ENCODE peak calls at places on chromosomes 5 and 9, in five cellular contexts. D is stimulated activated effector memory CD8-positive, alpha-beta T cell treated with anti-CD3 and anti-CD28 coated beads, Interleukin-12 subunit alpha, Interleukin-12 subunit beta, amount 100 ng/mL, for 72 hours; K is GM23338; F is activated T-cell treated with anti-CD3 and anti-CD28 coated beads, Interleukin-2, amount 50 U/mL, for 1 hour; T is KG1. R is an unnamed sample.

GRCh38 chr9:85404911-85405580 is 336.7 kb downstream of the AGTPBP1 start:
- DNase-seq in D (no peak), K (no peak), F (no peak), T (no peak), R (no peak)

GRCh38 chr9:135886147-135886981 is 21.0 kb downstream of the CAMSAP1 start:
- DNase-seq in D (no peak), K (no peak), F (no peak), T (no peak), R (no peak)

GRCh38 chr5:108515706-108516105 is 133.8 kb upstream of the FBXL17 start:
- DNase-seq in D (no peak), K (no peak), F (no peak), T (no peak), R (no peak)

GRCh38 chr5:178564386-178564785 is 25.8 kb downstream of the COL23A1 start:
- DNase-seq in D (no peak), K (peak), F (no peak), T (no peak), R (no peak)

GRCh38 chr9:82606071-82606470 is 456.9 kb downstream of the RASEF start:
- DNase-seq in D (no peak), K (no peak), F (no peak), T (no peak), R (no peak)

GRCh38 chr5:137291436-137291835 is 207.7 kb downstream of the SPOCK1 start:
- DNase-seq in D (no peak), K (no peak), F (no peak), T (no peak), R (no peak)

GRCh38 chr5:158468444-158468843 is 609.5 kb upstream of the CLINT1 start:
- DNase-seq in D (no peak), K (no peak), F (no peak), T (no peak), R (no peak)

GRCh38 chr9:93267681-93268505 is 84.0 kb downstream of the WNK2 start:
- DNase-seq in D (no peak), K (no peak), F (peak), T (no peak), R (peak)

GRCh38 chr9:90020277-90020871 is 415.6 kb downstream of the GADD45G start:
- DNase-seq in D (no peak), K (no peak), F (no peak), T (no peak), R (no peak)

GRCh38 chr5:75466317-75466716 is 45.1 kb downstream of the CERT1 start:
- DNase-seq in D (no peak), K (no peak), F (no peak), T (no peak), R (no peak)

GRCh38 chr5:59577485-59577884 is 316.0 kb downstream of the PDE4D start:
- DNase-seq in D (no peak), K (no peak), F (no peak), T (no peak), R (no peak)

GRCh38 chr5:126676195-126676624 is 75.5 kb downstream of the PHAX start:
- DNase-seq in D (peak), K (peak), F (peak), T (peak), R (peak)

GRCh38 chr5:33631786-33632185 is 191.0 kb downstream of the TARS1 start:
- DNase-seq in D (no peak), K (no peak), F (no peak), T (no peak), R (no peak)

GRCh38 chr5:41649659-41650058 is 139.3 kb upstream of the PLCXD3 start:
- DNase-seq in D (no peak), K (no peak), F (no peak), T (no peak), R (no peak)

GRCh38 chr5:132747064-132747692 is at the start of gene CCNI2:
- DNase-seq in D (peak), K (peak), F (peak), T (no peak), R (peak)

GRCh38 chr5:175689147-175689991 is 31.5 kb downstream of the HRH2 start:
- DNase-seq in D (no peak), K (no peak), F (no peak), T (no peak), R (no peak)

GRCh38 chr9:7813030-7813429 is 13.5 kb upstream of the DMAC1 start:
- DNase-seq in D (no peak), K (no peak), F (no peak), T (no peak), R (no peak)